ENCODE peak calls at places on chromosome 3, in eight cellular contexts. C is tibial artery, T is cardiac fibroblast, I is fibroblast of the aortic adventitia, A is spleen, K is SK-N-SH, R is cardiac muscle cell, F is neural progenitor cell. U is an unnamed sample.

GRCh38 chr3:73813291-73813977 is 188.7 kb upstream of the PDZRN3 start:
- DNase-seq in C (no peak), T (peak), I (peak), A (no peak), K (peak), R (no peak), F (no peak), U (no peak)

GRCh38 chr3:173912126-173912525 is 514.6 kb downstream of the NLGN1 start:
- DNase-seq in C (no peak), T (no peak), I (peak), A (no peak), K (no peak), R (no peak), F (no peak), U (no peak)

GRCh38 chr3:38651153-38651789 is 1.8 kb upstream of the SCN5A start:
- DNase-seq in C (peak), T (peak), I (peak), A (peak), K (peak), R (peak), F (peak), U (no peak)

GRCh38 chr3:44114142-44114541 is 127.5 kb upstream of the TOPAZ1 start:
- DNase-seq in C (no peak), T (peak), I (peak), A (peak), K (peak), R (peak), F (peak), U (peak)

GRCh38 chr3:49148159-49148558 is 15.3 kb upstream of the LAMB2 start:
- DNase-seq in C (no peak), T (no peak), I (no peak), A (no peak), K (no peak), R (no peak), F (no peak), U (no peak)

GRCh38 chr3:36763850-36764703 is at the start of gene DCLK3:
- DNase-seq in C (no peak), T (no peak), I (no peak), A (peak), K (peak), R (peak), F (peak), U (no peak)

GRCh38 chr3:45104715-45105711 is 41.2 kb downstream of the CDCP1 start:
- DNase-seq in C (no peak), T (peak), I (peak), A (no peak), K (no peak), R (no peak), F (no peak), U (no peak)

GRCh38 chr3:64908292-64908691 is 220.5 kb upstream of the ADAMTS9 start:
- DNase-seq in C (no peak), T (peak), I (peak), A (no peak), K (no peak), R (no peak), F (no peak), U (no peak)

GRCh38 chr3:149086232-149086988 is at the start of gene HLTF:
- DNase-seq in C (peak), T (peak), I (peak), A (peak), K (peak), R (peak), F (peak), U (peak)

DNA sequence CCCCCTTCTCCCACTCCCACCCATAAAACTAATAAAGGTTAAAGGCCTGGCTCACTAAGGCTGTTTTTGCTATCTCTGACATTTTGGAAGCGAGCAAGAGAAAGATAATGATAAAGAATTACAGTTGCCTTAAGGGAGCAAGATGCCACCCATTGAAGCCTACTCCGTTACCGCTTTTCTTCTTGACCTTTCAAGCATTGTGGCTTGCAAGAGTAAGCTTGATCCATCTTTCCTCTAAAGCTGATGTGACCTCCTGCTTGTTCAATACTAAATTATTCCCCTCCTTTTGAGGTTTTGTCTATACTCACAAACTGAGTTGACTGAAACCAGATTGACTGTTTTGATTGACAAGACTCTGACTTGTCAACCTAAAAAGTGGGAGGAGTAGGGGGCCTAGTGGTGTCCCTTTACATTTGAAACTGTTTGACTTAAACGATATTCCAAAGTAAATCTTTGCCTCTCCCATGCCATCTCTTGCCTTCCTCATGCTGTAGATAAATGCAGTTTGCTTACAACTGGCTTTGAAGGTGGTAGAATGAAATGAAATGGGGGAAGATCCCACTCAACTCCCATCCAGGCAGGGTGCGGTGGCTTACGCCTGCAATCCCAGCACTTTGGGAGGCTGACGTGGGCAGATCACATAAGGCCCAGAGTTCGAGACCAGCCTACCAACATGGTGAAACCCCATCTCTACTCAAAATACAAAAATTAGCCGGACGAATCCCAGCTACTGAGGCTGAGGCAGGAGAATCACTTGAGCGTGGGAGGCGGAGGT is 8.0 kb downstream of the TRIM71 start:
- DNase-seq in C (no peak), T (no peak), I (no peak), A (no peak), K (no peak), R (no peak), F (no peak), U (no peak)
- H3K4me3 ChIP-seq in C (no peak), T (no peak), I (no peak), A (no peak), K (no peak), R (no peak), F (no peak), U (no peak)

DNA sequence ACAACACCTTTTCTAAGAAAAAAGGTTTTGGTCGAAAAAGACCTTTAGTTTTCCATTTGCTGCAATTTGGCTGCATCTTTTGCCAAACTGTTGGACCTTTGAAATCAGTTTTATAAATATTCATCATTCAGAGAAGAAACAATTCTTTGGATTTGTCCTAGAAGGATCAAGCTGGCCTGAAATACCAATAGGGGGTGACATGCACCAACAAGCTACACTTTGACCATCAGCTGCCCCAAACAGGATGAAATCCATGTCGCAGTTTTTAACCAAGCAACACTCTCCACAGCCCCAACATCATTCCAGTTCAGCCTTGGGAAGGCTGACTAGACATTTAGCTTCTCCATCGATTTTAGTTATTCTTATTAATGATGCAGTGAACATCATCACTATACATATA is 9.8 kb downstream of the RPL15 start:
- DNase-seq in C (no peak), T (peak), I (no peak), A (no peak), K (no peak), R (no peak), F (no peak), U (no peak)
- H3K4me3 ChIP-seq in C (no peak), T (no peak), I (no peak), A (no peak), K (no peak), R (no peak), F (no peak), U (no peak)

DNA sequence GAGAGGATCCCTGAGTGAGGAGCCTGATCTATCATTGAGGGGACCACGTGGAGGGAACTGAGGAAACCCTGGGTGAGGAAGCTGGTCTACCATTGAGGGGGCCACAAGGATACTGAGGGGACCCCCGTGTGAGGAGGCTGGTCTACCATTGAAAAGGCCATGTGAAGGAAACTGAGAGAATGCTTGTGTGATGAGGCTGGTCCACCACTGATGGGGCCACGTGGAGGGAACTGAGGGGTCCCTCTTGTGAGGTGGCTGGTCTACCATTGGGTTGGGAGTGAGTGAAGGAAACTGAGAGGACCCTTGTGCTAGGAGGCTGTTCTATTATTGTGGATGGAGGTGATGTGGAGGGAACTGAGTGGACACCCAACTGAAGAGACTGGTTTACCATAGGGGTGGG is 161.3 kb downstream of the FBLN2 start:
- DNase-seq in C (peak), T (no peak), I (no peak), A (peak), K (no peak), R (no peak), F (no peak), U (no peak)
- H3K4me3 ChIP-seq in C (no peak), T (no peak), I (no peak), A (no peak), K (no peak), R (no peak), F (no peak), U (no peak)

GRCh38 chr3:194536883-194537637 is 50.3 kb upstream of the ATP13A3 start:
- DNase-seq in C (no peak), T (peak), I (peak), A (no peak), K (peak), R (no peak), F (no peak), U (no peak)
- H3K4me3 ChIP-seq in C (no peak), T (no peak), I (no peak), A (no peak), K (no peak), R (no peak), F (no peak), U (no peak)

DNA sequence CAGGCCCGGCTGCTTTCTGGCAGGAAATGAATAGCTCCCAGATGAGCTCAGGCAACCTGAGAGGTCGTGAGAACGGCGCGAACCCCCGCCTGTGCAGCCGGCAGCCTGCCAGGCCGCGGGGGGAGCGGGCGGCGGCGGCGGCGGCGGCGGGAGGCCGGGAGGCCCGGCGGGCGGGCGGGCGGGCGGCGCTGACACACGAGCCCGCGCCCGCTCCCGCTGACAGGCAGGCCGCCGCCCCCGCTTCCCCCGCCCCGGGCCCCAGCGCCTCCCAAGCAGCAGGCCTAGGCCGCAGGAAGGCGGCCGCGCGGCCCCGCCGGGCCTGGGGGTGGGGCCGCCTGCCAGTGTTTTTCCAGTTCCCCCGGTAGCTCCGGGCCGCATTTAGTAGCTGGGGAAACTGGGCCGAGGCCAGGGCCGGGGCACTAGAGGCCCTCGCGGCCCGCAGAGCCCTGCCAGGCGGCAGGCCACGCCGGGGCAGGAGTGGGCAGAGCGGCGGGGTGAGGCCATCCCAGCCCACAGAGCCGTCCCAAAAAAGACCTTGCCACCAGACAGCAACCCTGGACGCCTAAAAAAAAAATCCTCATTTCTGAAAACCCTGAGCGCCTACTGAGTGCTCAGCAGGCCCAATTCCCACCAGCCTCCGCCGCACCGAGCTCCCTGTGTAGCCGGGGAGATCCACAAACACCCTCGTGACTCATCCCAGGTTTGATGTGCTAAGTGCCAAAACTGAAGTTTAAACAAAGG is 5.6 kb downstream of the HES1 start:
- DNase-seq in C (peak), T (peak), I (peak), A (peak), K (peak), R (peak), F (peak), U (no peak)
- H3K4me3 ChIP-seq in C (peak), T (no peak), I (peak), A (peak), K (peak), R (no peak), F (peak), U (peak)

GRCh38 chr3:101065962-101066361 is 72.7 kb upstream of the ABI3BP start:
- DNase-seq in C (no peak), T (peak), I (peak), A (no peak), K (no peak), R (no peak), F (no peak), U (no peak)
- H3K4me3 ChIP-seq in C (no peak), T (no peak), I (no peak), A (no peak), K (no peak), R (no peak), F (no peak), U (no peak)

GRCh38 chr3:125316949-125317348 is 58.2 kb downstream of the ZNF148 start:
- DNase-seq in C (no peak), T (no peak), I (no peak), A (no peak), K (no peak), R (no peak), F (no peak), U (no peak)

GRCh38 chr3:125318859-125319258 is 56.3 kb downstream of the ZNF148 start:
- DNase-seq in C (no peak), T (no peak), I (no peak), A (no peak), K (no peak), R (no peak), F (peak), U (no peak)

GRCh38 chr3:125317761-125318496 is 57.2 kb downstream of the ZNF148 start:
- DNase-seq in C (no peak), T (peak), I (peak), A (no peak), K (no peak), R (no peak), F (no peak), U (no peak)

GRCh38 chr3:125319765-125320164 is 55.4 kb downstream of the ZNF148 start:
- DNase-seq in C (no peak), T (no peak), I (no peak), A (no peak), K (no peak), R (no peak), F (peak), U (no peak)

DNA sequence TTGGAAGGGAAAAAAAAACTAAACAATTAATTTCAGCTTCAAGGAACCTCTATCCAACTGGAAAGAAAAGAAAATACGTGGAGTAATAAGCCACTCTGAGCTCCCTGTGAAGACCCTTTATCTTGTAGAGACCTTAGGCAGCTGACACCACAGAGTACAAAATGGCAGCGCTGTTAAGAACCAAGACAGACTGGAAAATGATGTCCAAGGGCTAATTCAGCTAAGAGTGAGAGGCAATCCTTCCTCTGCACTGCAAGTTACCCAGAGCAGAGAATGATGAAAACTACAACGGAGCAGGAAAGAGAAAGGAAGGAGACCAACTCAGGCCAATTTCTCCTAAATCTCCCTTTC is 56.7 kb downstream of the ZNF148 start:
- DNase-seq in C (no peak), T (no peak), I (no peak), A (no peak), K (no peak), R (no peak), F (peak), U (no peak)
- H3K4me3 ChIP-seq in C (no peak), T (no peak), I (no peak), A (no peak), K (no peak), R (no peak), F (no peak), U (no peak)